ENCODE peak calls at places on chromosomes 12 and 14, in five cellular contexts. One of them, this sample, is unnamed.

GRCh38 chr14:88476375-88476774 is 78.4 kb downstream of the PTPN21 start:
- DNase-seq in tibial nerve: no peak
- DNase-seq in CD8-positive, alpha-beta T cell: no peak
- DNase-seq in left lung: no peak
- DNase-seq in HFFc6: peak
- DNase-seq in this sample: no peak

GRCh38 chr12:99911076-99911475 is 73.7 kb downstream of the ANKS1B start:
- DNase-seq in left lung: no peak
- DNase-seq in CD8-positive, alpha-beta T cell: no peak
- DNase-seq in tibial nerve: peak
- DNase-seq in HFFc6: peak
- DNase-seq in this sample: no peak

GRCh38 chr12:52877242-52877641 is 27.6 kb downstream of the KRT8 start:
- DNase-seq in tibial nerve: no peak
- DNase-seq in CD8-positive, alpha-beta T cell: no peak
- DNase-seq in left lung: no peak
- DNase-seq in HFFc6: no peak
- DNase-seq in this sample: no peak

GRCh38 chr12:22733756-22734155 is 108.8 kb downstream of the ETNK1 start:
- DNase-seq in tibial nerve: no peak
- DNase-seq in CD8-positive, alpha-beta T cell: no peak
- DNase-seq in left lung: no peak
- DNase-seq in HFFc6: peak
- DNase-seq in this sample: no peak

GRCh38 chr14:81298911-81299310 is 78.2 kb upstream of the GTF2A1 start:
- DNase-seq in CD8-positive, alpha-beta T cell: no peak
- DNase-seq in HFFc6: no peak
- DNase-seq in left lung: no peak
- DNase-seq in tibial nerve: no peak
- DNase-seq in this sample: no peak

GRCh38 chr14:95046711-95047681 is 110.3 kb downstream of the DICER1 start:
- DNase-seq in left lung: no peak
- DNase-seq in CD8-positive, alpha-beta T cell: no peak
- DNase-seq in HFFc6: no peak
- DNase-seq in tibial nerve: no peak
- DNase-seq in this sample: no peak

GRCh38 chr12:118050972-118051910 is 9.7 kb downstream of the WSB2 start:
- DNase-seq in tibial nerve: no peak
- DNase-seq in left lung: no peak
- DNase-seq in CD8-positive, alpha-beta T cell: no peak
- DNase-seq in HFFc6: no peak
- DNase-seq in this sample: no peak

GRCh38 chr12:116773276-116773731 is 35.2 kb downstream of the RNFT2 start:
- DNase-seq in tibial nerve: no peak
- DNase-seq in left lung: no peak
- DNase-seq in HFFc6: peak
- DNase-seq in CD8-positive, alpha-beta T cell: no peak
- DNase-seq in this sample: no peak

GRCh38 chr14:69900603-69901002 is 21.4 kb downstream of the SMOC1 start:
- DNase-seq in tibial nerve: no peak
- DNase-seq in CD8-positive, alpha-beta T cell: no peak
- DNase-seq in HFFc6: no peak
- DNase-seq in left lung: no peak
- DNase-seq in this sample: no peak

GRCh38 chr14:37985826-37986470 is 221.8 kb upstream of the SSTR1 start:
- DNase-seq in tibial nerve: peak
- DNase-seq in HFFc6: peak
- DNase-seq in left lung: no peak
- DNase-seq in CD8-positive, alpha-beta T cell: peak
- DNase-seq in this sample: no peak

GRCh38 chr14:20627337-20628032 is 14.0 kb downstream of the OR6S1 start:
- DNase-seq in HFFc6: no peak
- DNase-seq in CD8-positive, alpha-beta T cell: no peak
- DNase-seq in left lung: no peak
- DNase-seq in tibial nerve: no peak
- DNase-seq in this sample: no peak

GRCh38 chr14:70317969-70318634 is 41.4 kb downstream of the COX16 start:
- DNase-seq in HFFc6: peak
- DNase-seq in left lung: no peak
- DNase-seq in CD8-positive, alpha-beta T cell: no peak
- DNase-seq in tibial nerve: no peak
- DNase-seq in this sample: no peak

GRCh38 chr12:18275974-18276373 is 14.7 kb downstream of the PIK3C2G start:
- DNase-seq in left lung: no peak
- DNase-seq in CD8-positive, alpha-beta T cell: no peak
- DNase-seq in tibial nerve: no peak
- DNase-seq in HFFc6: peak
- DNase-seq in this sample: no peak

GRCh38 chr14:45715946-45716345 is 462.9 kb upstream of the MIS18BP1 start:
- DNase-seq in left lung: no peak
- DNase-seq in tibial nerve: no peak
- DNase-seq in CD8-positive, alpha-beta T cell: no peak
- DNase-seq in HFFc6: no peak
- DNase-seq in this sample: no peak

GRCh38 chr12:26011099-26011498 is 52.6 kb downstream of the RASSF8 start:
- DNase-seq in left lung: no peak
- DNase-seq in CD8-positive, alpha-beta T cell: no peak
- DNase-seq in tibial nerve: peak
- DNase-seq in HFFc6: peak
- DNase-seq in this sample: no peak

GRCh38 chr14:64707661-64708060 is 3.4 kb downstream of the PLEKHG3 start:
- DNase-seq in left lung: no peak
- DNase-seq in HFFc6: peak
- DNase-seq in tibial nerve: no peak
- DNase-seq in CD8-positive, alpha-beta T cell: no peak
- DNase-seq in this sample: no peak

GRCh38 chr14:105338392-105338791 is 23.8 kb downstream of the PACS2 start:
- DNase-seq in HFFc6: no peak
- DNase-seq in tibial nerve: no peak
- DNase-seq in left lung: peak
- DNase-seq in CD8-positive, alpha-beta T cell: no peak
- DNase-seq in this sample: no peak

GRCh38 chr12:56721721-56722120 is 3.4 kb downstream of the NACA start:
- DNase-seq in left lung: no peak
- DNase-seq in tibial nerve: no peak
- DNase-seq in HFFc6: no peak
- DNase-seq in CD8-positive, alpha-beta T cell: no peak
- DNase-seq in this sample: no peak

GRCh38 chr14:67908061-67908767 is 88.6 kb downstream of the RAD51B start:
- DNase-seq in left lung: no peak
- DNase-seq in tibial nerve: no peak
- DNase-seq in CD8-positive, alpha-beta T cell: no peak
- DNase-seq in HFFc6: no peak
- DNase-seq in this sample: no peak

GRCh38 chr12:122964439-122965257 is 1.6 kb downstream of the ABCB9 start:
- DNase-seq in HFFc6: no peak
- DNase-seq in tibial nerve: no peak
- DNase-seq in CD8-positive, alpha-beta T cell: no peak
- DNase-seq in left lung: no peak
- DNase-seq in this sample: no peak

GRCh38 chr14:49959822-49960408 is 67.0 kb downstream of the ARF6 start:
- DNase-seq in tibial nerve: no peak
- DNase-seq in left lung: no peak
- DNase-seq in HFFc6: no peak
- DNase-seq in CD8-positive, alpha-beta T cell: no peak
- DNase-seq in this sample: no peak

GRCh38 chr12:46358791-46359666 is 13.5 kb downstream of the SLC38A2 start:
- DNase-seq in left lung: no peak
- DNase-seq in HFFc6: no peak
- DNase-seq in tibial nerve: no peak
- DNase-seq in CD8-positive, alpha-beta T cell: no peak
- DNase-seq in this sample: no peak

GRCh38 chr12:51362307-51362706 is 15.8 kb upstream of the CELA1 start:
- DNase-seq in tibial nerve: no peak
- DNase-seq in left lung: no peak
- DNase-seq in HFFc6: no peak
- DNase-seq in CD8-positive, alpha-beta T cell: no peak
- DNase-seq in this sample: no peak

GRCh38 chr14:102584871-102585869 is 7.3 kb upstream of the RCOR1 start:
- DNase-seq in tibial nerve: no peak
- DNase-seq in CD8-positive, alpha-beta T cell: no peak
- DNase-seq in HFFc6: no peak
- DNase-seq in left lung: peak
- DNase-seq in this sample: peak

GRCh38 chr12:114990396-114990795 is 306.4 kb upstream of the TBX3 start:
- DNase-seq in CD8-positive, alpha-beta T cell: no peak
- DNase-seq in left lung: no peak
- DNase-seq in tibial nerve: no peak
- DNase-seq in HFFc6: no peak
- DNase-seq in this sample: no peak

GRCh38 chr12:59452746-59453145 is 143.1 kb upstream of the SLC16A7 start:
- DNase-seq in left lung: no peak
- DNase-seq in CD8-positive, alpha-beta T cell: no peak
- DNase-seq in HFFc6: peak
- DNase-seq in tibial nerve: no peak
- DNase-seq in this sample: no peak

GRCh38 chr14:100586520-100587247 is 533 bp downstream of the BEGAIN start:
- DNase-seq in tibial nerve: no peak
- DNase-seq in left lung: peak
- DNase-seq in HFFc6: no peak
- DNase-seq in CD8-positive, alpha-beta T cell: no peak
- DNase-seq in this sample: no peak

GRCh38 chr12:132554857-132555630 is 55.3 kb downstream of the LRCOL1 start:
- DNase-seq in tibial nerve: no peak
- DNase-seq in HFFc6: no peak
- DNase-seq in left lung: no peak
- DNase-seq in CD8-positive, alpha-beta T cell: peak
- DNase-seq in this sample: no peak

GRCh38 chr12:93626160-93626559 is 51.0 kb upstream of the CRADD start:
- DNase-seq in HFFc6: no peak
- DNase-seq in CD8-positive, alpha-beta T cell: no peak
- DNase-seq in tibial nerve: no peak
- DNase-seq in left lung: no peak
- DNase-seq in this sample: no peak

GRCh38 chr14:100303179-100303578 is 3.1 kb downstream of the SLC25A29 start:
- DNase-seq in HFFc6: no peak
- DNase-seq in left lung: no peak
- DNase-seq in CD8-positive, alpha-beta T cell: no peak
- DNase-seq in tibial nerve: no peak
- DNase-seq in this sample: no peak

GRCh38 chr12:126895946-126896520 is 1370.9 kb upstream of the TMEM132C start:
- DNase-seq in tibial nerve: no peak
- DNase-seq in left lung: no peak
- DNase-seq in CD8-positive, alpha-beta T cell: no peak
- DNase-seq in HFFc6: no peak
- DNase-seq in this sample: no peak

GRCh38 chr12:112219195-112219594 is 93.8 kb downstream of the TRAFD1 start:
- DNase-seq in HFFc6: no peak
- DNase-seq in left lung: no peak
- DNase-seq in CD8-positive, alpha-beta T cell: no peak
- DNase-seq in tibial nerve: no peak
- DNase-seq in this sample: no peak

GRCh38 chr14:100402631-100403030 is 79.5 kb downstream of the SLC25A47 start:
- DNase-seq in CD8-positive, alpha-beta T cell: no peak
- DNase-seq in HFFc6: no peak
- DNase-seq in left lung: no peak
- DNase-seq in tibial nerve: no peak
- DNase-seq in this sample: no peak

GRCh38 chr14:23168246-23168645 is 15.2 kb downstream of the SLC7A8 start:
- DNase-seq in left lung: no peak
- DNase-seq in tibial nerve: no peak
- DNase-seq in HFFc6: no peak
- DNase-seq in CD8-positive, alpha-beta T cell: no peak
- DNase-seq in this sample: no peak

GRCh38 chr12:83826112-83826511 is 1086.5 kb downstream of the SLC6A15 start:
- DNase-seq in left lung: no peak
- DNase-seq in CD8-positive, alpha-beta T cell: no peak
- DNase-seq in tibial nerve: peak
- DNase-seq in HFFc6: peak
- DNase-seq in this sample: no peak

DNA sequence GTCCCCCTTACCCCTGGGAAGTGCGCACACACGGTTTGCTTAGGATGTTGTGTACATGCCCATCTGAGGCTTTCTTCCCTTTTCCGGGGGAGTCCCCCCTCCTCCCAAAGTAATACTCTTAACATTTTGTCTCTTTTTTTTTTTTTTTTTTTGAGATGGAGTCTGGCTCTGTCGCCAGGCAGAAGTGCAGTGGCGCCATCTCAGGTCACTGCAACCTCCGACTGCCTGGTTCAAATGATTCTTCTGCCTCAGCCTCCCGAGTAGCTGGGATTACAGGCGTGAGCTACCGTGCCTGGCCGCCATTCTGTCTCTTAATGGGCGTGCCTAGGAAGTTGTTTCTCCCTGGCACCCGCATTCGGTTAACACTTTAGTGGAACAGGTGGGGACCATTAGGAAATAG is 4.5 kb upstream of the GMFB start:
- DNase-seq in left lung: no peak
- DNase-seq in tibial nerve: no peak
- DNase-seq in CD8-positive, alpha-beta T cell: peak
- DNase-seq in HFFc6: no peak
- DNase-seq in this sample: no peak
- TF ChIP-seq CTCF in left lung: no peak
- TF ChIP-seq CTCF in tibial nerve: no peak
- TF ChIP-seq CTCF in CD8-positive, alpha-beta T cell: no peak
- TF ChIP-seq CTCF in HFFc6: peak
- TF ChIP-seq CTCF in this sample: no peak

GRCh38 chr12:131226345-131227265 is 272.9 kb downstream of the ADGRD1 start:
- DNase-seq in CD8-positive, alpha-beta T cell: no peak
- DNase-seq in tibial nerve: no peak
- DNase-seq in HFFc6: no peak
- DNase-seq in left lung: peak
- DNase-seq in this sample: no peak
- TF ChIP-seq CTCF in CD8-positive, alpha-beta T cell: no peak
- TF ChIP-seq CTCF in tibial nerve: no peak
- TF ChIP-seq CTCF in HFFc6: no peak
- TF ChIP-seq CTCF in left lung: no peak
- TF ChIP-seq CTCF in this sample: no peak

GRCh38 chr12:108638141-108638823 is 4.6 kb upstream of the SELPLG start:
- DNase-seq in tibial nerve: no peak
- DNase-seq in HFFc6: no peak
- DNase-seq in left lung: no peak
- DNase-seq in CD8-positive, alpha-beta T cell: no peak
- DNase-seq in this sample: no peak
- TF ChIP-seq CTCF in tibial nerve: no peak
- TF ChIP-seq CTCF in HFFc6: no peak
- TF ChIP-seq CTCF in left lung: no peak
- TF ChIP-seq CTCF in CD8-positive, alpha-beta T cell: no peak
- TF ChIP-seq CTCF in this sample: no peak

DNA sequence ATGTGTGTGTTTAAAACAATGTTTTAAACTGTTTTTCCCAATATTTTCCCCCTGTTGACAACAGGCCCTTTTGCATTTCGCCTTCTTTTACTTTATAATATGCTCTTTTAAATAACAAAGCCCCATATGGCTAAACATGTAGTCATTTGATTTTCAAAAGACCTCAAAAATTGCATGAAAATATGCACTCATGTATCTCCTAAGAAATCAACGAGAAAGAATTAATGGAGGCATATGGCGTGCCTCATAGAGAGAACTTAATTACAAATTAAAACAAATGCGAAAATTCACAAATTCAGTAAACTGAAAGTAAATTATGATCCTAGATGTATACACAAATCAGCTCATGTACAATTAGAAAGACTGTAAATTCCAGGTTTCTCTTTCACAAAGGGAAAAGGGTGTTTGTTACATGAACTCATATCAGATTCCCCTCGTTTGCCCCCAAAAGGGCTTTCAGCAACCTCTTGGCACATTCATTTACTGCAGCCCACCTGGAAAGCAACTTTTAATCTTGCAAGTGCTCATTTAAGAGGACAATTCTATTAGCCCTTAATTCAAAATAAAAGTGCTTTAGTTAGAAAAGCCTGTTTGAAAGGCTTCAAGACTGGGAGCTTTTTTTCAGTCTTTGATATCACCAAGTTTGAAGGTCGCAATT is 202.7 kb upstream of the FOXN3 start:
- DNase-seq in HFFc6: no peak
- DNase-seq in CD8-positive, alpha-beta T cell: no peak
- DNase-seq in tibial nerve: no peak
- DNase-seq in left lung: no peak
- DNase-seq in this sample: no peak
- TF ChIP-seq CTCF in HFFc6: no peak
- TF ChIP-seq CTCF in CD8-positive, alpha-beta T cell: no peak
- TF ChIP-seq CTCF in tibial nerve: no peak
- TF ChIP-seq CTCF in left lung: no peak
- TF ChIP-seq CTCF in this sample: no peak

This sample was measured in mesothelial cell of epicardium.